ENCODE peak calls at places on chromosomes 2 and 18, in six cellular contexts. One of them, this sample, is unnamed.

GRCh38 chr18:46174317-46175039 is 70.3 kb downstream of the HAUS1 start:
- DNase-seq in GDM1: no peak
- DNase-seq in fibroblast of mammary gland: peak; percentile 39
- DNase-seq in AG09319: no peak
- DNase-seq in AML-193: peak; percentile 18
- DNase-seq in activated gamma-delta T cell treated with Interleukin-2 at 50 U/mL for 16 hours: peak; percentile 26
- DNase-seq in this sample: peak; percentile 41

GRCh38 chr2:65357959-65358294 is 74.5 kb downstream of the SPRED2 start:
- DNase-seq in GDM1: no peak
- DNase-seq in AML-193: no peak
- DNase-seq in AG09319: no peak
- DNase-seq in fibroblast of mammary gland: no peak
- DNase-seq in activated gamma-delta T cell treated with Interleukin-2 at 50 U/mL for 16 hours: no peak
- DNase-seq in this sample: no peak

GRCh38 chr2:142189506-142189905 is 58.7 kb upstream of the LRP1B start:
- DNase-seq in AG09319: no peak
- DNase-seq in GDM1: no peak
- DNase-seq in activated gamma-delta T cell treated with Interleukin-2 at 50 U/mL for 16 hours: no peak
- DNase-seq in AML-193: no peak
- DNase-seq in fibroblast of mammary gland: no peak
- DNase-seq in this sample: no peak

GRCh38 chr2:232982926-232983668 is 30.0 kb downstream of the NGEF start:
- DNase-seq in fibroblast of mammary gland: no peak
- DNase-seq in GDM1: no peak
- DNase-seq in activated gamma-delta T cell treated with Interleukin-2 at 50 U/mL for 16 hours: no peak
- DNase-seq in AML-193: no peak
- DNase-seq in AG09319: no peak
- DNase-seq in this sample: no peak

GRCh38 chr2:79887747-79888374 is 375.0 kb downstream of the CTNNA2 start:
- DNase-seq in activated gamma-delta T cell treated with Interleukin-2 at 50 U/mL for 16 hours: no peak
- DNase-seq in GDM1: peak; percentile 30
- DNase-seq in fibroblast of mammary gland: peak; percentile 71
- DNase-seq in AML-193: peak; percentile 52
- DNase-seq in AG09319: peak; percentile 24
- DNase-seq in this sample: no peak

GRCh38 chr2:64019083-64019974 is at the start of gene VPS54:
- DNase-seq in fibroblast of mammary gland: peak; percentile 63
- DNase-seq in AG09319: no peak
- DNase-seq in AML-193: peak; percentile 54
- DNase-seq in activated gamma-delta T cell treated with Interleukin-2 at 50 U/mL for 16 hours: peak; percentile 46
- DNase-seq in GDM1: peak; percentile 53
- DNase-seq in this sample: peak; percentile 59

GRCh38 chr18:63979409-63979908 is 9.6 kb downstream of the SERPINB8 start:
- DNase-seq in GDM1: peak; percentile 21
- DNase-seq in fibroblast of mammary gland: peak; percentile 69
- DNase-seq in activated gamma-delta T cell treated with Interleukin-2 at 50 U/mL for 16 hours: peak; percentile 38
- DNase-seq in AG09319: peak; percentile 22
- DNase-seq in AML-193: peak; percentile 70
- DNase-seq in this sample: peak; percentile 40

GRCh38 chr2:8535821-8536685 is 145.8 kb upstream of the ID2 start:
- DNase-seq in GDM1: no peak
- DNase-seq in AML-193: no peak
- DNase-seq in activated gamma-delta T cell treated with Interleukin-2 at 50 U/mL for 16 hours: no peak
- DNase-seq in AG09319: no peak
- DNase-seq in fibroblast of mammary gland: peak; percentile 19
- DNase-seq in this sample: no peak

This sample was measured in hypothalamus.